ENCODE peak calls at places on chromosomes 11 and 22, in seven cellular contexts. R is kidney, Y is thyroid gland, A is stomach, M is ovary, K is A549, P is transverse colon. B is an unnamed sample.
A peak's percentile ranks its signal among the peaks of the same experiment; 100 is the strongest.

GRCh38 chr11:23540101-23540561 is 679.9 kb upstream of the CCDC179 start:
- DNase-seq in M (no peak), A (no peak), P (no peak), K (peak; percentile 18), Y (no peak), R (no peak), B (no peak)

GRCh38 chr22:19643448-19644313 is 70.6 kb upstream of the SEPTIN5 start:
- DNase-seq in A (no peak), Y (no peak), M (no peak), K (no peak), P (no peak), R (no peak), B (no peak)

GRCh38 chr11:77619576-77620198 is 17.9 kb downstream of the CLNS1A start:
- DNase-seq in Y (no peak), A (no peak), R (no peak), M (no peak), K (peak; percentile 12), P (no peak), B (peak; percentile 37)

GRCh38 chr22:32870474-32870873 is 69.0 kb downstream of the TIMP3 start:
- DNase-seq in P (no peak), R (no peak), M (no peak), Y (no peak), K (no peak), A (no peak), B (no peak)

GRCh38 chr11:10762185-10762584 is 11.1 kb downstream of the CTR9 start:
- DNase-seq in P (no peak), A (no peak), Y (no peak), M (no peak), R (no peak), K (no peak), B (no peak)

GRCh38 chr11:124536520-124536919 is 6.9 kb downstream of the OR8B12 start:
- DNase-seq in M (no peak), R (peak; percentile 70), Y (peak; percentile 10), P (peak; percentile 11), K (no peak), A (no peak), B (no peak)

GRCh38 chr22:33851240-33851639 is 69.0 kb downstream of the LARGE1 start:
- DNase-seq in M (no peak), Y (no peak), R (no peak), A (no peak), K (no peak), P (no peak), B (no peak)

GRCh38 chr11:94786264-94787126 is 18.3 kb downstream of the AMOTL1 start:
- DNase-seq in M (no peak), K (no peak), Y (no peak), P (no peak), A (no peak), R (no peak), B (no peak)

GRCh38 chr11:12685229-12685628 is 11.0 kb downstream of the TEAD1 start:
- DNase-seq in Y (no peak), A (no peak), M (no peak), R (no peak), K (no peak), P (no peak), B (no peak)

GRCh38 chr11:75133976-75134375 is 16.9 kb upstream of the SLCO2B1 start:
- DNase-seq in M (no peak), R (no peak), Y (no peak), K (no peak), P (no peak), A (no peak), B (no peak)

GRCh38 chr11:72123117-72123653 is 10.7 kb upstream of the ANAPC15 start:
- DNase-seq in K (no peak), A (no peak), P (no peak), Y (no peak), M (no peak), R (no peak), B (no peak)

GRCh38 chr11:117144477-117145392 is 648 bp downstream of the PAFAH1B2 start:
- DNase-seq in P (peak; percentile 61), M (peak; percentile 65), K (peak; percentile 38), A (peak; percentile 57), R (no peak), Y (peak; percentile 55), B (peak; percentile 65)

GRCh38 chr11:6225024-6225423 is 9.4 kb downstream of the FHIP1B start:
- DNase-seq in Y (no peak), K (no peak), R (no peak), P (no peak), A (no peak), M (no peak), B (no peak)

GRCh38 chr11:44017443-44018126 is 30.2 kb upstream of the ACCSL start:
- DNase-seq in M (peak; percentile 17), P (no peak), A (peak; percentile 16), K (no peak), R (no peak), Y (no peak), B (no peak)

GRCh38 chr11:15493066-15493465 is 378.3 kb downstream of the INSC start:
- DNase-seq in A (no peak), Y (no peak), R (no peak), M (no peak), P (no peak), K (no peak), B (no peak)

GRCh38 chr22:33062402-33062801 is 4.2 kb upstream of the SYN3 start:
- DNase-seq in P (no peak), M (no peak), K (no peak), A (no peak), R (no peak), Y (no peak), B (no peak)

DNA sequence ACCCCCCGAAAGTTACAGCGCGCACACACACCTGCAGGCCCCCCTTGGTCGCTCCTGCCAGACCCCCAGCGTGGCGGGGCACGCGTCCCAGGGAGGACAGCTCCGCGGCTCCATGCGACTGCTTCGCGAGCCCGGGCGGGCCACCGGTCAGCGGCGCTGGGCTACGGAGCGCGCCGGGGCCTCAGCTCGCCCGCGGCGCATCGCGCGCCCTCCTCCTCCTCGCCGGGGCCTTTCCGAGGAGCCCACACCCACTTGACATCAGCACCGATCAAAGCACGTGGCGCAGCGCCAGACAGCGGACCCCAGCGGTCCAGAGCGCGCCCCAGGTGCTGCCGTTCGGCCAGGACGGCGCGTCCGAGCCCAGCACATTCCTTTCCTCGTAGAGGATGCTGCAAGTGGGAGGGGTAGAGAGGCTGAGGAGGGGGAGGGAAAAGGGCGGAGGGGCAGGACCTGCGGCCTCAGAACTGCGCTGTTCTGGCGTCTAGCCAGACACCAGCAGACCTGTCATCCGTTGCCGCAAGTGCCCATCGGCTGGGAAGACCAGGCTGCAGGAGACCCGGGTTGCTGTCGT is 88.6 kb downstream of the PLEKHA7 start:
- DNase-seq in Y (peak; percentile 90), M (peak; percentile 70), K (peak; percentile 50), A (no peak), R (peak; percentile 84), P (peak; percentile 55), B (peak; percentile 36)
- H3K4me3 ChIP-seq in Y (peak overlapping the region; percentile 20), M (peak overlapping the region; percentile 40), K (peak overlapping the region; percentile 48), A (peak overlapping the region; percentile 58), R (peak overlapping the region; percentile 23), P (peak overlapping the region; percentile 40), B (peak overlapping the region; percentile 31)

GRCh38 chr11:8792636-8793035 is 110.0 kb downstream of the RPL27A start:
- DNase-seq in Y (no peak), R (no peak), A (no peak), M (no peak), P (no peak), K (no peak), B (no peak)
- H3K4me1 ChIP-seq in Y (peaks cover 30% of the 10 kb centered on the region), R (no peaks in the 10 kb centered on the region), A (peaks cover 96% of the 10 kb centered on the region), M (peaks cover 9% of the 10 kb centered on the region), P (peaks cover 61% of the 10 kb centered on the region), K (peaks cover 11% of the 10 kb centered on the region), B (no peaks in the 10 kb centered on the region)

GRCh38 chr11:1763796-1764661 is at the start of gene CTSD:
- DNase-seq in R (peak; percentile 97), A (peak; percentile 94), Y (peak; percentile 85), M (peak; percentile 91), P (peak; percentile 93), K (peak; percentile 91), B (peak; percentile 84)

GRCh38 chr11:1767399-1768140 is 3.8 kb upstream of the CTSD start:
- DNase-seq in R (peak; percentile 43), K (no peak), Y (no peak), P (no peak), M (peak; percentile 19), A (peak; percentile 15), B (no peak)

GRCh38 chr11:1766719-1767398 is 3.1 kb upstream of the CTSD start:
- DNase-seq in Y (no peak), P (no peak), M (peak; percentile 13), R (peak; percentile 57), K (no peak), A (no peak), B (no peak)

GRCh38 chr11:1768141-1768469 is 4.4 kb upstream of the CTSD start:
- DNase-seq in P (no peak), M (no peak), Y (no peak), K (no peak), A (no peak), R (no peak), B (no peak)

DNA sequence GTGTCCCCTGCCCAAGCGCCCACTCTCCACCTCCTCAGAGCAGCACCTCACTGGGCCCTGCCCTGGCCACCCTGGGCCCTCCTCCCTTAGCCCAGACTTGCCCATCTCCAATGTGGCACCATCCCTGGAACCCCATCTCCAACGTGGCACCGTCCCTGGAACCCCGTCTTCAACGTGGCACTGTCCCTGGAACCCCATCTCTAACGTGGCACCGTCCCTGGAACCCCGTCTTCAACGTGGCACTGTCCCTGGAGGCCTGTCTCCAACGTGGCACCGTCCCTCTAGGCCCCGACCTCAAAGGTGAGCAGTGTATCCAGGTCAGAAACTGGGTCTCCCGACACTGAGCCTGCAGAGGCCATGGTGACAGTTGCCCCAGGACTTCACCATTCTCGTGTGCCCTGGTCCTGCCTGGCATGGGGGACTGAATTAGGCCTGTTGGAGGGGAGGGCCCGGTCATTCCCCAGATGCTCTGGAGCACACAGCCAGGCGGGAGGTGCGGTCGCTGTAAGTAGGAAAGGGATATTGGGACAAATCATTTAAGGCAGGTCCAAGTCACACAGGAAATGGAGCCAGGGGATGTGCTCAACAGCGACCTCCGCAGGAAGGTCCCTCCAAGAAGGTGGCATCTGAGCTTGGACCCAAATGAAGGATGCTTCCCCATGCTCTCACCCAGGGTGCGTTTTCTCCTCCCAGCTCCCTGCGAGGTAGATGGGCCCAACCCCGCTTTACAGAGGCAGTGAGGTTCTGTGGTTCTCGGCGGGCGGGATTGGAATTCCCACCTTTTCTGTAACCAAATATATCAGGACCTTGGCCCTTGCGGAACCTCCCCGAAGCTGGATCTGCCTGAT is 2.4 kb upstream of the CTSD start:
- DNase-seq in Y (peak; percentile 1), K (no peak), R (peak; percentile 56), A (no peak), P (no peak), M (peak; percentile 19), B (no peak)
- TF ChIP-seq CTCF in Y (no peak), K (no peak), R (no peak), A (no peak), P (no peak), M (no peak), B (no peak)

DNA sequence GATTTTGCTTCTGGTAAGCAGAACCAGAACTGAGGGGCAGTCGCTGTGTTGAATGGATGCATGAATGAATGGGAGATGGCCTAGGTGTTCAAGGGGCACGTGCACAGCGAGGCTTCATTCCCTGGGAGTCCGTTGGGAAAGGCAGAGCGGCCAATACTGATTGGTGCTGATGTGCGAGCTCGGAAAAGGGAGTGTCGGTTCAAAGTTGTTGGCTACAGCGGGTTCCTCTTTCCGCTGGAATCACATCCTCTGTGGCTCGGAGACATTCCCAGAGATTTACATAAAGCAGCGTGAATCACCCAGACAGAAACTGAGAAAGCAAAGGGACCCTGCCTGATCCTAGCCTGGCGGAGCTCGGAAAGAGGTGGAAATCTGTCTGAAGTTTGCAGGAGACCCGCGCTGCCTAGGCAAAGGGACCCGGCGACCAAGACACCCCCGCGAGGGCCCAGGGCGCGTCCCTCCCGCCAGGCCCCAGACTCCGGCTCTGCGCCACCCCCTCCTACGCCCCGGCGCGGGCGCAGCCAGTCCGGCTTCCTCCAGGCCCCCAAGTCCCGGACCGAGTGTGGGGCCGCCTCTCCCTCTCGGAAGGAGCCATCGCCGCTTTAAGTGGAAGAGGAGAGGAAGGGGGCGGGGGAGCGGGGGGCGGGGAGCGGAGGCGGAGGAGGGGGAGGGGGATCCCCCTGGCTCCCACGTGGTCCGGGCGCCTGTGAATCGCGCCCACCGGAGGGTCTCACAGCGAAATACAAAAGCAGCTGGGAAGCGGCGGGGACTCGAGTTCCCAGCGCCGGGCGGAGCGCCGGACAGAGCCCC is at the start of gene FJX1:
- DNase-seq in P (peak; percentile 17), A (no peak), Y (peak; percentile 22), K (peak; percentile 81), R (peak; percentile 86), M (peak; percentile 77), B (peak; percentile 68)
- H3K4me3 ChIP-seq in P (peak within 1 kb of the TSS; percentile 44), A (peak within 1 kb of the TSS; percentile 65), Y (no peak within 1 kb of the TSS), K (peak within 1 kb of the TSS; percentile 90), R (peak within 1 kb of the TSS; percentile 58), M (peak within 1 kb of the TSS; percentile 39), B (peak within 1 kb of the TSS; percentile 83)